ENCODE peak calls at places on chromosomes 1 and 21, in four cellular contexts. D, Y, N and J are unnamed samples.

GRCh38 chr1:29264773-29265389 is 28.6 kb downstream of the PTPRU start:
- DNase-seq in D (no peak), N (no peak), Y (no peak), J (no peak)

GRCh38 chr1:30416221-30416820 is 307.1 kb downstream of the MATN1 start:
- DNase-seq in D (peak; percentile 21), Y (no peak), N (no peak), J (no peak)

GRCh38 chr1:159924025-159924790 is 1.1 kb downstream of the TAGLN2 start:
- DNase-seq in N (peak; percentile 25), Y (peak; percentile 59), D (peak; percentile 65), J (peak; percentile 57)

GRCh38 chr1:30603081-30603858 is 120.1 kb downstream of the MATN1 start:
- DNase-seq in Y (no peak), N (no peak), D (no peak), J (no peak)

GRCh38 chr1:75879985-75880384 is 52.2 kb downstream of the ASB17 start:
- DNase-seq in D (no peak), Y (no peak), N (no peak), J (no peak)

GRCh38 chr1:229578168-229579100 is 19.9 kb upstream of the ABCB10 start:
- DNase-seq in D (no peak), Y (no peak), N (no peak), J (no peak)

GRCh38 chr1:114032271-114033218 is 53.3 kb downstream of the OLFML3 start:
- DNase-seq in Y (no peak), N (no peak), D (no peak), J (no peak)

GRCh38 chr1:208248254-208248935 is 4.2 kb upstream of the PLXNA2 start:
- DNase-seq in N (no peak), Y (no peak), D (no peak), J (no peak)

GRCh38 chr1:65264197-65264929 is 45.0 kb upstream of the DNAJC6 start:
- DNase-seq in N (no peak), D (no peak), Y (peak; percentile 58), J (no peak)

GRCh38 chr1:225483818-225484656 is 56.2 kb upstream of the LBR start:
- DNase-seq in Y (no peak), D (no peak), N (no peak), J (no peak)

GRCh38 chr1:24558902-24559791 is 3.3 kb downstream of the NCMAP start:
- DNase-seq in N (no peak), Y (peak; percentile 25), D (no peak), J (no peak)

GRCh38 chr1:31811605-31812004 is 4.2 kb downstream of the SPOCD1 start:
- DNase-seq in Y (peak; percentile 71), N (no peak), D (peak; percentile 31), J (no peak)

GRCh38 chr1:199646761-199647160 is 380.7 kb upstream of the NR5A2 start:
- DNase-seq in N (no peak), Y (no peak), D (no peak), J (no peak)

GRCh38 chr1:150182233-150182632 is 32.5 kb downstream of the PLEKHO1 start:
- DNase-seq in D (no peak), N (no peak), Y (no peak), J (no peak)

GRCh38 chr1:27632387-27633297 is 2.3 kb downstream of the FGR start:
- DNase-seq in Y (no peak), N (peak; percentile 55), D (no peak), J (peak; percentile 35)

GRCh38 chr21:46347791-46348381 is 23.9 kb downstream of the PCNT start:
- DNase-seq in Y (no peak), N (no peak), D (no peak), J (no peak)

GRCh38 chr1:246329900-246330299 is 177.2 kb downstream of the SMYD3 start:
- DNase-seq in Y (no peak), D (no peak), N (no peak), J (no peak)

GRCh38 chr1:231985624-231986023 is 359.0 kb downstream of the DISC1 start:
- DNase-seq in Y (no peak), N (no peak), D (no peak), J (no peak)

GRCh38 chr1:197738927-197739326 is 36.4 kb downstream of the DENND1B start:
- DNase-seq in D (no peak), N (no peak), Y (no peak), J (no peak)

GRCh38 chr1:56868761-56869160 is 14.2 kb downstream of the C8A start:
- DNase-seq in Y (no peak), D (no peak), N (no peak), J (no peak)

GRCh38 chr1:2268285-2269056 is 40.4 kb downstream of the SKI start:
- DNase-seq in D (no peak), Y (no peak), N (no peak), J (no peak)

GRCh38 chr1:33301273-33301984 is 19.5 kb downstream of the A3GALT2 start:
- DNase-seq in N (no peak), D (no peak), Y (no peak), J (no peak)

GRCh38 chr21:42258150-42258884 is 39.4 kb downstream of the ABCG1 start:
- DNase-seq in N (peak; percentile 75), D (peak; percentile 89), Y (peak; percentile 43), J (peak; percentile 75)

GRCh38 chr1:197908695-197909336 is 6.4 kb downstream of the C1orf53 start:
- DNase-seq in Y (no peak), D (no peak), N (no peak), J (no peak)

GRCh38 chr1:90807329-90807728 is 90.2 kb upstream of the BARHL2 start:
- DNase-seq in Y (no peak), N (no peak), D (no peak), J (no peak)